ENCODE peak calls at places on chromosome 14, in nine cellular contexts. W is substantia nigra, T is colonic mucosa, Z is uterus, D is PC-3, F is cardiac muscle cell, S is lung, E is tibial artery, L is body of pancreas. X is an unnamed sample.

GRCh38 chr14:90454041-90455000 is 57.5 kb downstream of the CALM1 start:
- DNase-seq in L (peak), S (peak), E (peak), Z (peak), D (peak), W (peak), F (peak), T (peak), X (peak)

GRCh38 chr14:22981090-22982012 is 1.0 kb downstream of the AJUBA start:
- DNase-seq in E (no peak), S (no peak), D (peak), L (peak), W (no peak), T (no peak), Z (no peak), F (peak), X (no peak)

GRCh38 chr14:55840821-55841220 is 260.8 kb downstream of the KTN1 start:
- DNase-seq in F (no peak), W (no peak), Z (no peak), L (no peak), S (no peak), T (no peak), D (no peak), E (no peak), X (no peak)

GRCh38 chr14:57957441-57957840 is 91.5 kb upstream of the SLC35F4 start:
- DNase-seq in W (no peak), Z (no peak), S (no peak), L (no peak), F (no peak), T (no peak), E (no peak), D (no peak), X (no peak)

GRCh38 chr14:60222820-60223219 is 26.2 kb upstream of the PPM1A start:
- DNase-seq in T (no peak), S (peak), F (no peak), D (peak), Z (no peak), E (no peak), W (peak), L (peak), X (no peak)

GRCh38 chr14:93965287-93965821 is 11.0 kb downstream of the ASB2 start:
- DNase-seq in D (peak), S (no peak), Z (no peak), L (no peak), T (no peak), W (no peak), E (no peak), F (peak), X (no peak)

GRCh38 chr14:64459737-64460136 is 5.6 kb upstream of the AKAP5 start:
- DNase-seq in L (no peak), E (no peak), F (no peak), Z (no peak), W (no peak), S (no peak), D (no peak), T (no peak), X (no peak)

GRCh38 chr14:93207468-93208308 is 632 bp downstream of the UBR7 start:
- DNase-seq in F (peak), Z (peak), D (peak), L (peak), E (no peak), T (peak), S (peak), W (peak), X (no peak)

GRCh38 chr14:34137001-34137400 is 186.1 kb upstream of the EGLN3 start:
- DNase-seq in T (no peak), D (no peak), Z (no peak), S (no peak), L (no peak), W (no peak), F (no peak), E (peak), X (no peak)

GRCh38 chr14:50186088-50186487 is 45.3 kb downstream of the SOS2 start:
- DNase-seq in E (no peak), Z (no peak), S (no peak), T (no peak), F (no peak), L (no peak), W (no peak), D (no peak), X (no peak)

GRCh38 chr14:89304972-89305703 is 111.9 kb downstream of the FOXN3 start:
- DNase-seq in L (peak), W (no peak), D (peak), S (no peak), E (peak), Z (peak), F (peak), T (no peak), X (peak)

GRCh38 chr14:95151561-95151960 is 5.8 kb downstream of the DICER1 start:
- DNase-seq in W (no peak), S (no peak), L (no peak), Z (no peak), F (no peak), T (no peak), D (no peak), E (no peak), X (no peak)

GRCh38 chr14:89205137-89205740 is 211.8 kb downstream of the FOXN3 start:
- DNase-seq in Z (no peak), L (no peak), T (no peak), F (no peak), E (no peak), S (no peak), W (no peak), D (no peak), X (no peak)

GRCh38 chr14:71206766-71207371 is 299.6 kb downstream of the PCNX1 start:
- DNase-seq in L (peak), D (peak), S (no peak), T (no peak), E (peak), Z (peak), F (peak), W (no peak), X (no peak)

GRCh38 chr14:22047105-22047504 is 373.5 kb upstream of the OR4E1 start:
- DNase-seq in L (no peak), W (no peak), D (peak), Z (no peak), S (no peak), F (no peak), T (no peak), E (no peak), X (no peak)

GRCh38 chr14:38884109-38884508 is 218.9 kb downstream of the SEC23A start:
- DNase-seq in Z (no peak), S (no peak), E (no peak), L (no peak), D (no peak), W (no peak), T (no peak), F (no peak), X (no peak)

GRCh38 chr14:24688030-24688658 is 54.2 kb upstream of the GZMB start:
- DNase-seq in S (no peak), L (no peak), F (no peak), Z (no peak), T (no peak), D (no peak), E (no peak), W (no peak), X (no peak)

GRCh38 chr14:35213869-35214387 is 78.3 kb upstream of the PSMA6 start:
- DNase-seq in L (no peak), S (no peak), T (no peak), W (no peak), E (no peak), F (peak), Z (no peak), D (peak), X (no peak)

GRCh38 chr14:35963209-35963608 is 137.1 kb downstream of the BRMS1L start:
- DNase-seq in E (no peak), F (no peak), Z (no peak), D (peak), T (no peak), W (no peak), L (no peak), S (no peak), X (no peak)

GRCh38 chr14:95993768-95994592 is 45.2 kb upstream of the C14orf132 start:
- DNase-seq in L (peak), E (no peak), W (no peak), F (peak), S (no peak), T (peak), D (peak), Z (peak), X (no peak)

GRCh38 chr14:36105401-36105800 is 71.1 kb downstream of the PTCSC3 start:
- DNase-seq in E (no peak), W (no peak), L (no peak), F (no peak), Z (no peak), S (peak), T (no peak), D (peak), X (no peak)

GRCh38 chr14:56195727-56196126 is 77.5 kb downstream of the PELI2 start:
- DNase-seq in S (no peak), D (peak), F (peak), E (no peak), Z (no peak), L (peak), W (no peak), T (peak), X (peak)

GRCh38 chr14:95174184-95174804 is 17.0 kb upstream of the DICER1 start:
- DNase-seq in S (no peak), F (peak), L (no peak), Z (no peak), E (no peak), T (no peak), W (no peak), D (peak), X (no peak)

GRCh38 chr14:35470775-35471174 is 63.2 kb upstream of the INSM2 start:
- DNase-seq in S (no peak), E (no peak), F (peak), W (no peak), D (peak), Z (no peak), L (no peak), T (no peak), X (no peak)

GRCh38 chr14:99568567-99569560 is 35.1 kb downstream of the CCDC85C start:
- DNase-seq in D (peak), Z (no peak), W (no peak), T (no peak), S (no peak), E (no peak), L (peak), F (peak), X (no peak)

GRCh38 chr14:77268989-77269595 is 1.9 kb downstream of the NGB start:
- DNase-seq in E (no peak), L (peak), W (no peak), S (no peak), F (no peak), T (no peak), Z (no peak), D (no peak), X (no peak)

GRCh38 chr14:30295980-30296379 is 263.0 kb upstream of the G2E3 start:
- DNase-seq in W (no peak), S (peak), E (no peak), F (no peak), T (no peak), L (no peak), Z (no peak), D (no peak), X (no peak)

GRCh38 chr14:34035177-34035933 is 84.5 kb upstream of the EGLN3 start:
- DNase-seq in L (no peak), Z (no peak), T (peak), F (no peak), S (no peak), E (no peak), W (no peak), D (peak), X (peak)

GRCh38 chr14:44616204-44616603 is 109.1 kb upstream of the FSCB start:
- DNase-seq in W (no peak), L (no peak), E (no peak), S (no peak), Z (no peak), F (no peak), D (no peak), T (no peak), X (no peak)

GRCh38 chr14:96037891-96038557 is 1.1 kb upstream of the C14orf132 start:
- DNase-seq in Z (peak), E (peak), W (no peak), T (peak), D (no peak), L (peak), F (peak), S (peak), X (peak)

GRCh38 chr14:24238123-24238522 is 4.3 kb downstream of the TINF2 start:
- DNase-seq in D (peak), L (no peak), T (no peak), W (no peak), S (no peak), E (no peak), Z (no peak), F (no peak), X (no peak)

GRCh38 chr14:80003138-80003537 is 208.2 kb downstream of the DIO2 start:
- DNase-seq in E (no peak), L (no peak), W (no peak), D (peak), T (no peak), S (no peak), Z (no peak), F (no peak), X (no peak)

GRCh38 chr14:80930836-80931389 is 10.6 kb downstream of the CEP128 start:
- DNase-seq in F (peak), L (no peak), T (no peak), S (no peak), W (no peak), D (peak), E (no peak), Z (no peak), X (peak)

GRCh38 chr14:50040905-50041465 is 75.4 kb downstream of the VCPKMT start:
- DNase-seq in D (no peak), F (no peak), T (no peak), W (no peak), L (no peak), Z (no peak), E (no peak), S (no peak), X (no peak)

GRCh38 chr14:94646481-94646880 is 34.3 kb downstream of the SERPINA3 start:
- DNase-seq in F (peak), L (no peak), S (no peak), W (no peak), T (no peak), D (no peak), Z (no peak), E (no peak), X (no peak)

GRCh38 chr14:103627073-103628025 is 1.7 kb upstream of the KLC1 start:
- DNase-seq in T (no peak), E (no peak), D (peak), L (no peak), W (no peak), Z (no peak), S (no peak), F (no peak), X (peak)

GRCh38 chr14:52950410-52950897 is 396 bp downstream of the FERMT2 start:
- DNase-seq in T (peak), Z (peak), D (no peak), F (peak), W (peak), L (peak), E (peak), S (peak), X (peak)

DNA sequence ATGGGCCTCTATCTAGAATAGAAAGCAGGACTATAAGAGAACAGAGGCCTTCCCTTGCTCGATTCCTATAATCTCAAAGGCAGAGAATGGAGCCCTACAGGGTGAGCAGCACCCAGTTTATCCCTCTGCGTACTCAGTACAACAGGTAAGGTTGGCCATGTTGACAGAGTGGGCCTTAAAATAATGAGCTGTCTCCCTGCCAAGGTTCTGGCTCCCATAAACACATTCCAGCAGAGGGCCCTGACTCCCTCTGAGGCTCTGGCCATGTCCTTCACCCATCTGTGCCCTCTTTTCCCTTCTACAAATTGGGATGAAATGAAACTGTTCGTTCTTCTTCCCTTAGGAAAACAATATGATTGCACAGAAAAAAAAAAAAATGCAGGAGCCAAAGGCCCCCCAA is 16.9 kb upstream of the PNMA1 start:
- DNase-seq in T (no peak), E (no peak), D (no peak), W (no peak), L (no peak), Z (no peak), F (no peak), S (no peak), X (no peak)
- H3K27ac ChIP-seq in T (peak), E (peak), D (no peak), W (no peak), L (no peak), Z (peak), F (no peak), S (no peak), X (peak)

DNA sequence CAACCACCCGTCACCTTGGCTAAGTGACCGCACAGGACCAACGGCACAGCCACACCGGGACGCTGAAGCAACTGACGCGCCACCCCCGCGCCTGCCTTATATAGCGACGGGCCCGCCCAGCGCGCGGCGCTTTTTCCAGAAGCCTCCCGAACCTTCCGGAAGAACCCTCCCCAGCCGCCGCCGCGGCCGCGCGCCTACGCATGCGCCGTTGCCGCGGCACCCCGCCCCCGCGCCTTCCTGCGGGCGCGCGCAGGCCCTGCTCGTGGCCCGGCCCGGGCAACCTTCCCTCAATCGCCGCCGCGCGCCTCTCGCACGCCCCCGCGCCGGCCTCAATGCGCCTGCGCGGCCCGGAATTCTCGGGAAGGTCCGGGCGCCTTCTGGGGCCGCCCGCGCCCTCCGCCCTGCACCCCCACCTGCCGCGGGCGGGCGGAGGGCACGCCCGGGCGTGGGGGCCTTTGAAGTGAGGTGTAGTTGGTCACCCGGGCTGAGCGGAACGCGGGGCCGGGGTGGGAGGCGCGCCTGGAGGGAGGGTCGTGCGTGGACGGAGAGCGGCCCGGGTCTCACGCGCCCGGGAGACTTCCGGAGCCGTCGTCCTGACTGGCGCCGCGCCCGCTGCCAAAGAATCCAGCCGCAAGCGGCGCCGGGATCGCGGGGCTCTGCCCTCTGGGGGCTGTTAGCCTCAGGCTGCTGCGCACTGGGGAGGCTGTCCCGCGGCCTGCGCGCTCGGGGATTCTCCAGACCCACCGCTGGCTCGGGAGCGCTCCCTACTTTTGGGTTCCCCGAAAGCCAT is at the start of gene HSP90AA1:
- DNase-seq in W (peak), Z (peak), E (peak), F (peak), D (peak), T (peak), S (peak), L (peak), X (peak)
- H3K27ac ChIP-seq in W (peak), Z (peak), E (peak), F (peak), D (peak), T (peak), S (peak), L (peak), X (peak)

GRCh38 chr14:31951638-31951964 is 125.5 kb upstream of the ARHGAP5 start:
- DNase-seq in W (no peak), S (no peak), E (no peak), D (no peak), Z (no peak), F (no peak), T (no peak), L (no peak), X (no peak)
- H3K27ac ChIP-seq in W (no peak), S (no peak), E (no peak), D (no peak), Z (peak), F (no peak), T (no peak), L (no peak), X (no peak)

GRCh38 chr14:32019271-32019670 is 57.8 kb upstream of the ARHGAP5 start:
- DNase-seq in E (no peak), W (no peak), F (peak), S (no peak), T (no peak), Z (no peak), D (no peak), L (no peak), X (no peak)
- H3K27ac ChIP-seq in E (peak), W (no peak), F (no peak), S (peak), T (no peak), Z (no peak), D (no peak), L (no peak), X (no peak)

GRCh38 chr14:85934123-85934885 is 404.4 kb downstream of the FLRT2 start:
- DNase-seq in D (peak), F (peak), W (no peak), S (no peak), Z (peak), E (no peak), L (no peak), T (no peak), X (peak)
- H3K27ac ChIP-seq in D (no peak), F (no peak), W (peak), S (no peak), Z (peak), E (no peak), L (no peak), T (no peak), X (peak)

GRCh38 chr14:105424861-105425260 is 5.2 kb downstream of the MTA1 start:
- DNase-seq in F (no peak), E (no peak), T (no peak), S (no peak), L (no peak), Z (no peak), D (no peak), W (no peak), X (no peak)

GRCh38 chr14:105426416-105427130 is 6.9 kb downstream of the MTA1 start:
- DNase-seq in L (no peak), D (no peak), W (no peak), Z (no peak), F (no peak), S (no peak), T (no peak), E (no peak), X (no peak)

GRCh38 chr14:105427893-105428485 is 8.4 kb downstream of the MTA1 start:
- DNase-seq in L (no peak), Z (no peak), F (no peak), T (no peak), S (no peak), W (no peak), D (no peak), E (no peak), X (no peak)

GRCh38 chr14:105427412-105427811 is 7.8 kb downstream of the MTA1 start:
- DNase-seq in S (no peak), L (no peak), E (no peak), D (no peak), F (no peak), T (no peak), W (no peak), Z (no peak), X (no peak)

GRCh38 chr14:105425823-105426247 is 6.2 kb downstream of the MTA1 start:
- DNase-seq in F (no peak), D (no peak), L (no peak), Z (no peak), T (no peak), W (no peak), E (no peak), S (no peak), X (no peak)
- H3K27ac ChIP-seq in F (no peak), D (no peak), L (no peak), Z (no peak), T (no peak), W (no peak), E (no peak), S (no peak), X (no peak)

GRCh38 chr14:68863610-68864300 is 70.9 kb upstream of the ZFP36L1 start:
- DNase-seq in T (no peak), Z (no peak), L (no peak), E (no peak), W (no peak), F (no peak), S (no peak), D (no peak), X (no peak)

GRCh38 chr14:68866991-68867533 is 74.2 kb upstream of the ZFP36L1 start:
- DNase-seq in F (no peak), Z (no peak), D (no peak), L (no peak), T (no peak), E (no peak), W (no peak), S (no peak), X (no peak)

GRCh38 chr14:68862954-68863594 is 70.2 kb upstream of the ZFP36L1 start:
- DNase-seq in L (peak), W (peak), S (peak), Z (peak), D (peak), F (peak), E (peak), T (peak), X (peak)

GRCh38 chr14:68865542-68865941 is 72.7 kb upstream of the ZFP36L1 start:
- DNase-seq in L (no peak), W (no peak), E (no peak), D (no peak), Z (no peak), S (no peak), F (no peak), T (no peak), X (no peak)

GRCh38 chr14:68864301-68864810 is 71.5 kb upstream of the ZFP36L1 start:
- DNase-seq in D (no peak), F (peak), Z (no peak), T (no peak), E (no peak), S (no peak), L (no peak), W (no peak), X (no peak)
- H3K27ac ChIP-seq in D (no peak), F (no peak), Z (no peak), T (no peak), E (no peak), S (no peak), L (no peak), W (no peak), X (no peak)

X was measured in transverse colon.